ENCODE peak calls at places on chromosome 12, in seven cellular contexts. W is GF-D8; X is stimulated activated CD8-positive, alpha-beta memory T cell treated with anti-CD3 and anti-CD28 coated beads, Interleukin-7, amount 100 ng/mL, for 24 hours; G is Daoy; K is COLO829; A is stimulated activated CD4-positive, alpha-beta T cell treated with anti-CD3 and anti-CD28 coated beads, Interleukin-15, amount 100 ng/mL, for 24 hours; H is Right ventricle myocardium superior. P is an unnamed sample.

GRCh38 chr12:109169676-109170075 is 53.3 kb downstream of the ACACB start:
- DNase-seq in W (no peak), X (no peak), G (no peak), K (no peak), A (no peak), H (no peak), P (no peak)

GRCh38 chr12:120196363-120196762 is 1.8 kb upstream of the GCN1 start:
- DNase-seq in W (no peak), X (no peak), G (no peak), K (no peak), A (no peak), H (no peak), P (no peak)

GRCh38 chr12:99910342-99910741 is 74.4 kb downstream of the ANKS1B start:
- DNase-seq in W (no peak), X (no peak), G (no peak), K (no peak), A (no peak), H (no peak), P (no peak)

GRCh38 chr12:98593351-98594049 is at the start of gene SLC25A3:
- DNase-seq in W (peak; percentile 93), X (peak; percentile 81), G (peak; percentile 99), K (peak; percentile 96), A (peak; percentile 95), H (peak; percentile 98), P (peak; percentile 98)

GRCh38 chr12:1083888-1084262 is 92.9 kb downstream of the ERC1 start:
- DNase-seq in W (no peak), X (no peak), G (peak; percentile 15), K (peak; percentile 8), A (no peak), H (no peak), P (peak; percentile 65)

GRCh38 chr12:102964872-102965271 is 7.4 kb downstream of the ASCL1 start:
- DNase-seq in W (no peak), X (no peak), G (peak; percentile 37), K (no peak), A (peak; percentile 41), H (no peak), P (no peak)

GRCh38 chr12:81492131-81492720 is 266.9 kb downstream of the PPFIA2 start:
- DNase-seq in W (no peak), X (no peak), G (no peak), K (peak; percentile 9), A (no peak), H (no peak), P (peak; percentile 16)

GRCh38 chr12:79161249-79161934 is 296.8 kb downstream of the SYT1 start:
- DNase-seq in W (no peak), X (no peak), G (no peak), K (no peak), A (no peak), H (no peak), P (no peak)

GRCh38 chr12:89674326-89674942 is 34.2 kb downstream of the ATP2B1 start:
- DNase-seq in W (no peak), X (no peak), G (no peak), K (no peak), A (no peak), H (no peak), P (no peak)

GRCh38 chr12:92403210-92404175 is 257.8 kb upstream of the BTG1 start:
- DNase-seq in W (no peak), X (no peak), G (no peak), K (no peak), A (peak; percentile 63), H (no peak), P (no peak)

GRCh38 chr12:52473738-52474137 is at the start of gene KRT6C:
- DNase-seq in W (no peak), X (no peak), G (no peak), K (no peak), A (no peak), H (no peak), P (no peak)

GRCh38 chr12:117874842-117875434 is 93.9 kb downstream of the KSR2 start:
- DNase-seq in W (peak; percentile 30), X (peak; percentile 55), G (peak; percentile 66), K (peak; percentile 62), A (peak; percentile 84), H (peak; percentile 76), P (peak; percentile 42)

GRCh38 chr12:103303484-103303883 is 192.3 kb downstream of the C12orf42 start:
- DNase-seq in W (no peak), X (no peak), G (no peak), K (no peak), A (no peak), H (no peak), P (no peak)

GRCh38 chr12:9881246-9881645 is at the start of gene KLRF2:
- DNase-seq in W (no peak), X (no peak), G (no peak), K (no peak), A (no peak), H (no peak), P (no peak)

GRCh38 chr12:53770281-53770680 is 18.5 kb upstream of the CISTR start:
- DNase-seq in W (no peak), X (no peak), G (peak; percentile 80), K (peak; percentile 81), A (no peak), H (no peak), P (peak; percentile 38)

GRCh38 chr12:1464925-1465324 is 129.5 kb downstream of the FBXL14 start:
- DNase-seq in W (no peak), X (no peak), G (no peak), K (no peak), A (no peak), H (no peak), P (no peak)

GRCh38 chr12:108175310-108175709 is 46.2 kb downstream of the WSCD2 start:
- DNase-seq in W (no peak), X (no peak), G (no peak), K (no peak), A (no peak), H (no peak), P (no peak)

GRCh38 chr12:77591959-77592358 is 238.7 kb upstream of the NAV3 start:
- DNase-seq in W (no peak), X (no peak), G (no peak), K (no peak), A (no peak), H (no peak), P (no peak)

GRCh38 chr12:117127933-117128823 is 29.0 kb upstream of the TESC start:
- DNase-seq in W (no peak), X (no peak), G (no peak), K (no peak), A (no peak), H (no peak), P (no peak)

GRCh38 chr12:29486972-29487371 is 10.5 kb downstream of the OVCH1 start:
- DNase-seq in W (no peak), X (no peak), G (no peak), K (no peak), A (no peak), H (no peak), P (no peak)

GRCh38 chr12:124720687-124721500 is 142.8 kb downstream of the SCARB1 start:
- DNase-seq in W (no peak), X (no peak), G (peak; percentile 85), K (no peak), A (no peak), H (peak; percentile 76), P (peak; percentile 45)

GRCh38 chr12:103848917-103849491 is 8.0 kb upstream of the NT5DC3 start:
- DNase-seq in W (no peak), X (no peak), G (no peak), K (no peak), A (no peak), H (no peak), P (no peak)

GRCh38 chr12:63045020-63045860 is 105.8 kb downstream of the AVPR1A start:
- DNase-seq in W (no peak), X (no peak), G (peak; percentile 87), K (no peak), A (no peak), H (no peak), P (peak; percentile 44)

GRCh38 chr12:98373982-98374381 is 141.4 kb upstream of the TMPO start:
- DNase-seq in W (peak; percentile 48), X (no peak), G (no peak), K (peak; percentile 20), A (no peak), H (no peak), P (peak; percentile 25)

GRCh38 chr12:18683603-18684002 is 54.2 kb downstream of the PLCZ1 start:
- DNase-seq in W (no peak), X (no peak), G (no peak), K (no peak), A (no peak), H (no peak), P (no peak)

GRCh38 chr12:110223777-110224378 is 57.2 kb upstream of the ATP2A2 start:
- DNase-seq in W (no peak), X (no peak), G (peak; percentile 42), K (peak; percentile 36), A (no peak), H (no peak), P (no peak)

GRCh38 chr12:110693731-110694130 is 4.8 kb upstream of the HVCN1 start:
- DNase-seq in W (peak; percentile 89), X (no peak), G (no peak), K (no peak), A (no peak), H (peak; percentile 71), P (no peak)

GRCh38 chr12:131101006-131101405 is 147.3 kb downstream of the ADGRD1 start:
- DNase-seq in W (no peak), X (no peak), G (no peak), K (no peak), A (no peak), H (peak; percentile 20), P (no peak)

GRCh38 chr12:49200882-49201594 is 12.2 kb upstream of the TUBA1A start:
- DNase-seq in W (peak; percentile 70), X (no peak), G (peak; percentile 63), K (peak; percentile 60), A (no peak), H (no peak), P (peak; percentile 73)

GRCh38 chr12:51639361-51639760 is 48.3 kb downstream of the SCN8A start:
- DNase-seq in W (no peak), X (no peak), G (no peak), K (no peak), A (no peak), H (no peak), P (no peak)

GRCh38 chr12:66044731-66045130 is 85.8 kb downstream of the LLPH start:
- DNase-seq in W (no peak), X (no peak), G (peak; percentile 55), K (no peak), A (no peak), H (no peak), P (no peak)